ENCODE peak calls at places on chromosome 18, in four cellular contexts. One of them, this sample, is unnamed.

GRCh38 chr18:46755315-46756171 is 1.3 kb downstream of the ST8SIA5 start:
- DNase-seq in H9: no peak
- DNase-seq in ovary: no peak
- DNase-seq in SK-N-SH: peak
- DNase-seq in this sample: no peak

GRCh38 chr18:24514439-24514838 is 54.0 kb downstream of the HRH4 start:
- DNase-seq in SK-N-SH: peak
- DNase-seq in ovary: no peak
- DNase-seq in H9: peak
- DNase-seq in this sample: no peak

GRCh38 chr18:61833978-61834377 is 58.8 kb downstream of the RNF152 start:
- DNase-seq in SK-N-SH: no peak
- DNase-seq in H9: no peak
- DNase-seq in ovary: no peak
- DNase-seq in this sample: no peak

GRCh38 chr18:13284330-13285027 is 65.9 kb downstream of the LDLRAD4 start:
- DNase-seq in SK-N-SH: no peak
- DNase-seq in H9: no peak
- DNase-seq in ovary: no peak
- DNase-seq in this sample: no peak

GRCh38 chr18:79887181-79888000 is 64.1 kb downstream of the SLC66A2 start:
- DNase-seq in ovary: peak
- DNase-seq in H9: no peak
- DNase-seq in SK-N-SH: peak
- DNase-seq in this sample: no peak

GRCh38 chr18:69969491-69969890 is 21.8 kb upstream of the CD226 start:
- DNase-seq in ovary: no peak
- DNase-seq in H9: no peak
- DNase-seq in SK-N-SH: no peak
- DNase-seq in this sample: no peak

GRCh38 chr18:5311273-5312009 is 15.9 kb upstream of the ZBTB14 start:
- DNase-seq in H9: no peak
- DNase-seq in ovary: no peak
- DNase-seq in SK-N-SH: no peak
- DNase-seq in this sample: no peak

GRCh38 chr18:51933903-51934302 is 406.1 kb upstream of the DCC start:
- DNase-seq in H9: no peak
- DNase-seq in SK-N-SH: no peak
- DNase-seq in ovary: no peak
- DNase-seq in this sample: no peak

GRCh38 chr18:13406049-13406615 is 187.6 kb downstream of the LDLRAD4 start:
- DNase-seq in H9: no peak
- DNase-seq in SK-N-SH: no peak
- DNase-seq in ovary: no peak
- DNase-seq in this sample: no peak

GRCh38 chr18:22447770-22448169 is 30.1 kb upstream of the CTAGE1 start:
- DNase-seq in H9: no peak
- DNase-seq in SK-N-SH: no peak
- DNase-seq in ovary: no peak
- DNase-seq in this sample: no peak

GRCh38 chr18:76538846-76539245 is 43.8 kb upstream of the ZNF516 start:
- DNase-seq in SK-N-SH: no peak
- DNase-seq in ovary: no peak
- DNase-seq in H9: no peak
- DNase-seq in this sample: no peak

GRCh38 chr18:1103567-1103966 is 198.9 kb downstream of the ADCYAP1 start:
- DNase-seq in SK-N-SH: no peak
- DNase-seq in H9: no peak
- DNase-seq in ovary: no peak
- DNase-seq in this sample: no peak

GRCh38 chr18:21391074-21391673 is 149.1 kb downstream of the GREB1L start:
- DNase-seq in H9: no peak
- DNase-seq in SK-N-SH: no peak
- DNase-seq in ovary: no peak
- DNase-seq in this sample: peak

GRCh38 chr18:69580107-69580506 is 179.4 kb downstream of the DOK6 start:
- DNase-seq in ovary: no peak
- DNase-seq in SK-N-SH: no peak
- DNase-seq in H9: no peak
- DNase-seq in this sample: no peak

GRCh38 chr18:9242987-9243386 is 91.6 kb upstream of the TWSG1 start:
- DNase-seq in ovary: no peak
- DNase-seq in SK-N-SH: no peak
- DNase-seq in H9: no peak
- DNase-seq in this sample: no peak

GRCh38 chr18:42183746-42184145 is 228.7 kb downstream of the PIK3C3 start:
- DNase-seq in SK-N-SH: no peak
- DNase-seq in ovary: no peak
- DNase-seq in H9: no peak
- DNase-seq in this sample: peak

GRCh38 chr18:55861266-55861665 is 273.3 kb upstream of the TCF4 start:
- DNase-seq in H9: peak
- DNase-seq in SK-N-SH: no peak
- DNase-seq in ovary: no peak
- DNase-seq in this sample: no peak

GRCh38 chr18:62360806-62361205 is 35.7 kb downstream of the TNFRSF11A start:
- DNase-seq in H9: no peak
- DNase-seq in SK-N-SH: no peak
- DNase-seq in ovary: no peak
- DNase-seq in this sample: no peak

GRCh38 chr18:13260927-13261471 is 42.4 kb downstream of the LDLRAD4 start:
- DNase-seq in SK-N-SH: no peak
- DNase-seq in ovary: no peak
- DNase-seq in H9: no peak
- DNase-seq in this sample: no peak

GRCh38 chr18:9454061-9454703 is 21.1 kb upstream of the RALBP1 start:
- DNase-seq in SK-N-SH: no peak
- DNase-seq in ovary: no peak
- DNase-seq in H9: no peak
- DNase-seq in this sample: peak

GRCh38 chr18:50559750-50560680 is at the start of gene MAPK4:
- DNase-seq in SK-N-SH: peak
- DNase-seq in ovary: peak
- DNase-seq in H9: peak
- DNase-seq in this sample: no peak

GRCh38 chr18:11050966-11051365 is 98.4 kb downstream of the PIEZO2 start:
- DNase-seq in ovary: no peak
- DNase-seq in H9: no peak
- DNase-seq in SK-N-SH: no peak
- DNase-seq in this sample: no peak

GRCh38 chr18:48949051-48949605 is 1.6 kb downstream of the SMAD7 start:
- DNase-seq in ovary: peak
- DNase-seq in SK-N-SH: no peak
- DNase-seq in H9: no peak
- DNase-seq in this sample: no peak

GRCh38 chr18:21181763-21182162 is 60.3 kb upstream of the GREB1L start:
- DNase-seq in H9: no peak
- DNase-seq in SK-N-SH: no peak
- DNase-seq in ovary: no peak
- DNase-seq in this sample: no peak

GRCh38 chr18:7196421-7196820 is 34.5 kb upstream of the LRRC30 start:
- DNase-seq in ovary: no peak
- DNase-seq in H9: peak
- DNase-seq in SK-N-SH: no peak
- DNase-seq in this sample: no peak
- TF ChIP-seq CTCF in ovary: no peak
- TF ChIP-seq CTCF in H9: peak
- TF ChIP-seq CTCF in SK-N-SH: no peak
- TF ChIP-seq CTCF in this sample: no peak

GRCh38 chr18:36660311-36660710 is 168.5 kb downstream of the TPGS2 start:
- DNase-seq in ovary: no peak
- DNase-seq in SK-N-SH: no peak
- DNase-seq in H9: no peak
- DNase-seq in this sample: no peak

GRCh38 chr18:36665952-36666351 is 162.8 kb downstream of the TPGS2 start:
- DNase-seq in H9: no peak
- DNase-seq in SK-N-SH: no peak
- DNase-seq in ovary: no peak
- DNase-seq in this sample: no peak

GRCh38 chr18:36663312-36663711 is 165.5 kb downstream of the TPGS2 start:
- DNase-seq in SK-N-SH: no peak
- DNase-seq in H9: no peak
- DNase-seq in ovary: no peak
- DNase-seq in this sample: no peak

GRCh38 chr18:36658611-36659010 is 170.2 kb downstream of the TPGS2 start:
- DNase-seq in SK-N-SH: no peak
- DNase-seq in H9: no peak
- DNase-seq in ovary: no peak
- DNase-seq in this sample: no peak

GRCh38 chr18:36662000-36662399 is 166.8 kb downstream of the TPGS2 start:
- DNase-seq in ovary: no peak
- DNase-seq in H9: peak
- DNase-seq in SK-N-SH: no peak
- DNase-seq in this sample: no peak
- TF ChIP-seq CTCF in ovary: no peak
- TF ChIP-seq CTCF in H9: peak
- TF ChIP-seq CTCF in SK-N-SH: peak
- TF ChIP-seq CTCF in this sample: no peak

GRCh38 chr18:44732604-44733003 is 51.9 kb downstream of the SETBP1 start:
- DNase-seq in H9: no peak
- DNase-seq in ovary: no peak
- DNase-seq in SK-N-SH: no peak
- DNase-seq in this sample: no peak

GRCh38 chr18:44731866-44732555 is 51.3 kb downstream of the SETBP1 start:
- DNase-seq in ovary: no peak
- DNase-seq in SK-N-SH: no peak
- DNase-seq in H9: no peak
- DNase-seq in this sample: no peak

GRCh38 chr18:44731160-44731865 is 50.6 kb downstream of the SETBP1 start:
- DNase-seq in ovary: no peak
- DNase-seq in SK-N-SH: no peak
- DNase-seq in H9: no peak
- DNase-seq in this sample: no peak

GRCh38 chr18:44727291-44727690 is 46.6 kb downstream of the SETBP1 start:
- DNase-seq in SK-N-SH: no peak
- DNase-seq in ovary: no peak
- DNase-seq in H9: no peak
- DNase-seq in this sample: no peak

DNA sequence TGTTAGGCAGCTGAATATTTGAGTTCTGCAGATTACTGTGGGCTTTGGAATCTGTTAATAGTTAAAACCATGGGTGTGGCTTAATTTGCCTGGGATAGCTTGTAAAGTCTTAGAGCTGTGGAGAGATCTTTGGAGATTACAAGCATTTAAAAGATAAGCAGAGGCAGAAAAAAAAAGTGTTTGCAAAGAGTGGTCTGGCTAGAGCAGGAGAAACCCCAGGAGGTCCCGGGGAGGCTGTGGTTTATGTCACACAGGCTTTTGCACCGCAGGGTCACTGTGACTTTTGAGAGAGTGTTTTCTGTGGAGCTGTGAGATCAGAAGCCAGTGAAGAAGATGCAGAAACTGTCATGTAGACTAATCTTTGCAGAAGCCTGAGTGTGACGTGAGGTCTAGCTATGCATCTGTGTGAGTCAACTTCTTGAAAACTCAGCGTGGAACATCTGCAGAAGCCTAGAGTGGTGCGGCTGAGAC is 49.0 kb downstream of the SETBP1 start:
- DNase-seq in SK-N-SH: no peak
- DNase-seq in H9: no peak
- DNase-seq in ovary: no peak
- DNase-seq in this sample: no peak
- TF ChIP-seq CTCF in SK-N-SH: no peak
- TF ChIP-seq CTCF in H9: no peak
- TF ChIP-seq CTCF in ovary: no peak
- TF ChIP-seq CTCF in this sample: no peak

GRCh38 chr18:74241970-74242369 is 49.8 kb downstream of the CYB5A start:
- DNase-seq in ovary: no peak
- DNase-seq in SK-N-SH: no peak
- DNase-seq in H9: no peak
- DNase-seq in this sample: no peak

GRCh38 chr18:74244554-74244953 is 47.2 kb downstream of the CYB5A start:
- DNase-seq in SK-N-SH: no peak
- DNase-seq in H9: no peak
- DNase-seq in ovary: no peak
- DNase-seq in this sample: no peak

GRCh38 chr18:74241426-74241825 is 50.3 kb downstream of the CYB5A start:
- DNase-seq in H9: no peak
- DNase-seq in SK-N-SH: no peak
- DNase-seq in ovary: no peak
- DNase-seq in this sample: no peak

GRCh38 chr18:74243127-74243526 is 48.6 kb downstream of the CYB5A start:
- DNase-seq in ovary: no peak
- DNase-seq in SK-N-SH: no peak
- DNase-seq in H9: no peak
- DNase-seq in this sample: no peak

DNA sequence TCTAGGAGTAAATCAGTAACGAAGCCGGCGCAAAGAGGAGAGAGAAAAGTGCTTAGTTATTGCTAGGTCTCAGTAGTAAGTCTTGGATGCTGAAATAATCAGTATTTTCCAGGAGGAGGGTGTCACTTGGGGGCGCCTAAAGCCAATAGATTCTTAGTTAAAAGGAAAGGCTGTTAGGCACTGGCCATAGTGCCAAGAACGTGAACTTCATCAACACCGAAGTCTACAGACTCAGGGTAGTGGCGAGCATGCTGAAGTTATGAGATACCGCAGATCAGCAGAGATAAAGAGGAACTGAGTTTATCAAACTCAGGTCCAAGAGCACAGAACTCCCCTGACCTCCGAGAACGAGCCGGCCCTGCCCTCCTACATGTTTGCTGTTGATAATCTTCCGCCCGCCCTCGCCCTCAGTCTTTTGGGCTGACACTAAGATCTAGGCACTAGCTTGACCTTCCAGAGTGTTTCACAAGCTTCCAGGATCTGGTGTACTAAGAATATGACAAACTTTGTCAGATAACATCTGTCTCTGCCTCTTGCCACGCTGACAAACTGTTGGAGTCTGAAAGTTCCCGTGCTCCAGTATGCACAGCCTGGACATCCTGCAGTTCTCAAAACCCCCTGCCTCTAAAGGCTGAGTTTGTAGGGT is 49.2 kb downstream of the CYB5A start:
- DNase-seq in SK-N-SH: no peak
- DNase-seq in ovary: no peak
- DNase-seq in H9: no peak
- DNase-seq in this sample: no peak
- TF ChIP-seq CTCF in SK-N-SH: no peak
- TF ChIP-seq CTCF in ovary: no peak
- TF ChIP-seq CTCF in H9: peak
- TF ChIP-seq CTCF in this sample: no peak

GRCh38 chr18:26961805-26962204 is 96.3 kb upstream of the AQP4 start:
- DNase-seq in SK-N-SH: no peak
- DNase-seq in ovary: no peak
- DNase-seq in H9: no peak
- DNase-seq in this sample: no peak
- TF ChIP-seq CTCF in SK-N-SH: no peak
- TF ChIP-seq CTCF in ovary: no peak
- TF ChIP-seq CTCF in H9: no peak
- TF ChIP-seq CTCF in this sample: no peak

This sample was measured in kidney epithelial cell.